ENCODE peak calls at places on chromosomes 4 and X, in six cellular contexts. E, H, D, O, Z and F are unnamed samples. For H3K36me3 and H3K4me1, the result is how much of the 10 kb centered on the place peaks cover.

GRCh38 chr4:154559141-154559841 is 3.5 kb upstream of the FGB start:
- DNase-seq in O (no peak), Z (no peak), D (peak), H (no peak), E (peak), F (no peak)

GRCh38 chr4:109385260-109385659 is 48.4 kb upstream of the SEC24B start:
- DNase-seq in D (no peak), H (no peak), O (no peak), E (no peak), Z (no peak), F (no peak)

GRCh38 chr4:82599336-82599735 is 37.5 kb upstream of the TMEM150C start:
- DNase-seq in E (no peak), Z (no peak), H (no peak), D (peak), O (no peak), F (no peak)

GRCh38 chr4:178481564-178481963 is 1039.3 kb upstream of the AGA start:
- DNase-seq in O (no peak), H (no peak), D (no peak), Z (no peak), E (no peak), F (no peak)

GRCh38 chrX:10176121-10177003 is 19.6 kb downstream of the CLCN4 start:
- DNase-seq in O (no peak), E (no peak), Z (no peak), D (no peak), H (no peak), F (peak)

GRCh38 chr4:102157984-102158383 is 187.3 kb downstream of the SLC39A8 start:
- DNase-seq in O (no peak), H (no peak), D (no peak), E (no peak), Z (no peak), F (no peak)

GRCh38 chr4:140213736-140214135 is 59.8 kb upstream of the MAML3 start:
- DNase-seq in H (no peak), Z (no peak), O (no peak), D (peak), E (no peak), F (no peak)

GRCh38 chr4:25727711-25728493 is 72.3 kb downstream of the SLC34A2 start:
- DNase-seq in E (no peak), O (no peak), Z (no peak), H (no peak), D (no peak), F (no peak)

GRCh38 chr4:86220137-86220536 is 139.7 kb downstream of the MAPK10 start:
- DNase-seq in O (no peak), H (no peak), E (no peak), Z (no peak), D (peak), F (no peak)

GRCh38 chr4:75289843-75290616 is 224.2 kb downstream of the RCHY1 start:
- DNase-seq in Z (no peak), O (no peak), E (peak), H (no peak), D (peak), F (no peak)

DNA sequence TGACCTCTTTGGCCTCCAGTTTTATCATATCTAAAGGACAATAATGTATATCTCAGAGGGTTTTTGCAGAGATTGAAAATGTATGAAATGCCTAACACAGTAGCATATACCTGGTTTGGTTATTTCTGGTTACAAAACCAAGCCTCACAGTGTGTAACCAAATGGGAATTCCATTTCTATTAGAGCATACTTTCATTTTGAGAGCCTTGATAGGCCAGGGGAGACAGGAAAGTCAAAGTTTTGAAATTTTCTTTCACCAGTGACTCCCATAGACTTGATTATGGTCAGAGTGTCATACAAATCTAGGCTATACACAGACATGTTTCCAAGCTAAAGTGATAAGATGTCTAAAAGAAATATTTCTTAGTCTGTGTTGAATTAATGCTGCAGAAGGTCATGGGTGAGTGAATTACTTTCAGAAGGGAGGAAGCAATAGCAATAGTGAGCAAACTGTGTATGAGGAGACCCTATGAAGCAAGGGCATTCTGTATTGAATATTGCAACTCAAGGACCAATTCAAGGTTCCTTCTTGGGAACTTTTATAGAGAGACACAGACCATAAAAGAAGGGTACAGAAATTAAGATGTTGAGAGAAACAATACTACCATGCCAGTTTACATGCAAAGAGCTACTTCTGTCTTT is 151.1 kb downstream of the PDE5A start:
- DNase-seq in O (no peak), H (no peak), Z (no peak), D (no peak), E (no peak), F (no peak)
- H3K36me3 ChIP-seq in O (under half), H (under half), Z (under half), D (under half), E (half or more), F (under half)

DNA sequence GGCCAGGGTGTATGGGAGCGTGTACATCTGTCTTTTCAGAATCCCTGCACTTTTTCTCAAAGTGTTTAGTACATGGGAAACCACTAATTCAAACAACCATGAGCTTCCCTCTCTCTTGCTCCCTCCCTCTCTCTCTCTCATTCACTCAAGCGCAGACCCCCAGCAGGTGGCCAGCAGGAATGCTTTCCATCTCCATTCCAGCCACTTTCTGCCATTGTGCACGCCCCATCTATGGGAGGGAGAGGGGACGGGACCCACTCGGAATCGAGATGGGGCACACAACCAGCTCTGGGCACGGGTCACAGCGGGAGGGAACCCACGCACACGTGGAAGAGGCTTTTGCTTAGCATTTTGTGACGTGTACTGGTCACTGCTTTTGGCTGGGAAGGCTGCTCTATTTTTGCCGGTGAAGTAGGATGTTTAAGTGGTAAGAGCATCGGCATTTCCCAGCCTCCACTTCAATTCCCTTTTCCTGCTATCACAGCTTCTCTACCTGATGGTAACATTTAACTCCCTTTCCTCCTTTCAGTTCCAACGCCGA is 84.3 kb downstream of the IRF2 start:
- DNase-seq in H (no peak), E (peak), O (no peak), D (no peak), Z (no peak), F (no peak)
- H3K4me1 ChIP-seq in H (under half), E (under half), O (under half), D (under half), Z (under half), F (under half)

GRCh38 chrX:47232197-47232802 is 509 bp upstream of the USP11 start:
- DNase-seq in H (no peak), D (no peak), O (peak), Z (no peak), E (no peak), F (no peak)

GRCh38 chrX:47234583-47234982 is 1.8 kb downstream of the USP11 start:
- DNase-seq in E (no peak), D (no peak), Z (no peak), O (no peak), H (no peak), F (no peak)

GRCh38 chrX:47232803-47233332 is at the start of gene USP11:
- DNase-seq in D (peak), O (no peak), Z (peak), H (peak), E (no peak), F (peak)

GRCh38 chrX:47233333-47234113 is 714 bp downstream of the USP11 start:
- DNase-seq in O (peak), H (peak), E (peak), Z (peak), D (peak), F (peak)

DNA sequence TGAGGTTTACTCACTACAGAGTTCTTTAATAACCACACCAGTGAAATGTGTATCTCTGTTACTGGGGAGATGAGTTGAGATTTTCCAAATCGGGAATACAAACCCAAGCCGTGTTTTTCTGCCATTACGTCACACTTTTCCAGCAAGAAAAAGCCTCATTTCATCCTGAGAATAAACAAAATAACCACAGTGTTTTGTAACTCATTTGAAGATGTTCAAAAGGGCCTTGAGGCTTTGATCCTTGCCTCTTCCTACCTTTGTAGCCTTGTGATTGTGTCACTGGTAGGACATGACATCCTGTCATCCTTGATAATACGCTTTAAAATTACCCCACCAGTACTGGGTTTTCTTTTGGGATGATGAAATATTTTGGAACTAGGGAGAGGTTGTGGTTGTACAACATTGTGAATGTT is 2.9 kb downstream of the USP11 start:
- DNase-seq in O (no peak), E (no peak), H (no peak), Z (no peak), D (no peak), F (no peak)
- H3K4me3 ChIP-seq in O (no peak), E (no peak), H (no peak), Z (no peak), D (no peak), F (no peak)

GRCh38 chr4:3148926-3149325 is 74.4 kb downstream of the HTT start:
- DNase-seq in D (no peak), H (no peak), E (no peak), O (no peak), Z (no peak), F (no peak)
- H3K36me3 ChIP-seq in D (under half), H (under half), E (half or more), O (under half), Z (half or more), F (under half)

GRCh38 chrX:107711521-107712041 is 64.0 kb downstream of the TSC22D3 start:
- DNase-seq in D (no peak), Z (peak), O (peak), E (no peak), H (no peak), F (no peak)
- H3K4me1 ChIP-seq in D (under half), Z (under half), O (under half), E (under half), H (under half), F (under half)

DNA sequence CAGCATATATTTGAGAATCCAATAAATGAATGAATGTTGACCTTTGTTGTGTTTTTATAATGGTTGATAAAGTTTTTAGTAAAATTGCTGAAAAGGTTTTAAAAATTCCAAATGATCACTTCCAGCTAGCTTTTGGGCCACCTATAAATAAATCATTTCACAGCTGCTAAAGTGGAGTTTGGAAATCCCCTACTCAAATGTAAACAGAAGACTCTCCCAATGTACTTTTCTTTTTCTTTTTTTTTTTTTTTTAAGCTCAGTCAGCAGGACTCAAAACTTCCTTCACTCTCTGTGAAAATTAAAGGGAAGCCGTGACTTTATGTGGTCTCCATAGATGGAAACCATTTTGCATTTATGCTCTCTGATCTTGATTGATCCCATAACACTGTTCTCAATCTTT is 45.2 kb downstream of the CXCL13 start:
- DNase-seq in E (no peak), D (no peak), Z (no peak), H (no peak), O (no peak), F (no peak)
- H3K4me3 ChIP-seq in E (no peak), D (no peak), Z (no peak), H (no peak), O (no peak), F (no peak)

GRCh38 chr4:7867191-7867590 is 72.5 kb downstream of the AFAP1 start:
- DNase-seq in H (no peak), D (no peak), E (no peak), O (no peak), Z (no peak), F (no peak)

GRCh38 chr4:7865533-7865932 is 74.1 kb downstream of the AFAP1 start:
- DNase-seq in E (no peak), D (no peak), O (no peak), Z (no peak), H (no peak), F (no peak)

GRCh38 chr4:7862561-7863200 is 77.0 kb downstream of the AFAP1 start:
- DNase-seq in H (no peak), E (peak), D (no peak), O (no peak), Z (no peak), F (no peak)

GRCh38 chr4:7863911-7864681 is 75.6 kb downstream of the AFAP1 start:
- DNase-seq in O (no peak), H (no peak), D (no peak), E (no peak), Z (no peak), F (no peak)

GRCh38 chr4:7864685-7865084 is 75.0 kb downstream of the AFAP1 start:
- DNase-seq in Z (no peak), E (no peak), H (no peak), O (no peak), D (no peak), F (no peak)
- H3K36me3 ChIP-seq in Z (under half), E (under half), H (under half), O (under half), D (under half), F (under half)

DNA sequence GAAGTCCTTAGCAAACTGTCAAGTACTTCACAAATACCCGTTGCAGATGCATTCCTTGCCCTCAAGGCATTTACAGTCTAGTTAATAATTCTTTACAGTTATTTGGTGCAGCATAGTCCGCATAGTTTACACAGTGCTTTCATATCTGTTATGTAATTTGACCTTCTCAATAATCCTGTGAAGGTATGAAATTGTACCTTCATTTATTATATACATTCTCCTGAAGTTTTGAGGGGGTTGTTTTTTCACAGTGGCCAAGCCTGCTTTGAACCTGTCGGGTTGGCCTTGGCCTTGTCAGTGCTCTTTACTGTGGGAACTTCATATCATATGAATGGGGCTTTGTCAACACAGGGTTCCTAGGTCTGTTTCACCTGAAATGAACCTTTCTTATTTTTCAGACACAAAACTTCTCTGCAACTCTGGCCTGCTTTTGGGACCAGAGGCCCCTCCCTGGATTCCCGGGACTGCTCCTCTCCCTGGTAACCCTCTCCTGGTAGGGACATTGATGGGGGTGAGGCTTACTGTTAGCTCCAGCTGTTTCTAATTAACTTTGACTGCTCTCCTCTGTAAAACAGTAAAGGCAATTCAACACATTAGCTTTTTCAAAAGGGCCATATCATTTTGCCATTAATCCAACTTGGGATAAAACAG is 9.1 kb downstream of the IGFBP7 start:
- DNase-seq in E (no peak), D (no peak), O (no peak), H (no peak), Z (no peak), F (no peak)
- H3K4me1 ChIP-seq in E (under half), D (under half), O (under half), H (under half), Z (half or more), F (under half)

GRCh38 chr4:114600672-114601071 is 2.1 kb downstream of the UGT8 start:
- DNase-seq in Z (no peak), E (no peak), H (no peak), O (no peak), D (no peak), F (no peak)

GRCh38 chr4:114600066-114600552 is 1.5 kb downstream of the UGT8 start:
- DNase-seq in D (peak), Z (no peak), E (no peak), O (no peak), H (no peak), F (no peak)

GRCh38 chr4:114597410-114598115 is 1.0 kb upstream of the UGT8 start:
- DNase-seq in Z (no peak), H (no peak), D (peak), O (no peak), E (peak), F (no peak)

GRCh38 chr4:114599231-114600065 is 841 bp downstream of the UGT8 start:
- DNase-seq in E (peak), D (no peak), Z (no peak), O (peak), H (no peak), F (no peak)

DNA sequence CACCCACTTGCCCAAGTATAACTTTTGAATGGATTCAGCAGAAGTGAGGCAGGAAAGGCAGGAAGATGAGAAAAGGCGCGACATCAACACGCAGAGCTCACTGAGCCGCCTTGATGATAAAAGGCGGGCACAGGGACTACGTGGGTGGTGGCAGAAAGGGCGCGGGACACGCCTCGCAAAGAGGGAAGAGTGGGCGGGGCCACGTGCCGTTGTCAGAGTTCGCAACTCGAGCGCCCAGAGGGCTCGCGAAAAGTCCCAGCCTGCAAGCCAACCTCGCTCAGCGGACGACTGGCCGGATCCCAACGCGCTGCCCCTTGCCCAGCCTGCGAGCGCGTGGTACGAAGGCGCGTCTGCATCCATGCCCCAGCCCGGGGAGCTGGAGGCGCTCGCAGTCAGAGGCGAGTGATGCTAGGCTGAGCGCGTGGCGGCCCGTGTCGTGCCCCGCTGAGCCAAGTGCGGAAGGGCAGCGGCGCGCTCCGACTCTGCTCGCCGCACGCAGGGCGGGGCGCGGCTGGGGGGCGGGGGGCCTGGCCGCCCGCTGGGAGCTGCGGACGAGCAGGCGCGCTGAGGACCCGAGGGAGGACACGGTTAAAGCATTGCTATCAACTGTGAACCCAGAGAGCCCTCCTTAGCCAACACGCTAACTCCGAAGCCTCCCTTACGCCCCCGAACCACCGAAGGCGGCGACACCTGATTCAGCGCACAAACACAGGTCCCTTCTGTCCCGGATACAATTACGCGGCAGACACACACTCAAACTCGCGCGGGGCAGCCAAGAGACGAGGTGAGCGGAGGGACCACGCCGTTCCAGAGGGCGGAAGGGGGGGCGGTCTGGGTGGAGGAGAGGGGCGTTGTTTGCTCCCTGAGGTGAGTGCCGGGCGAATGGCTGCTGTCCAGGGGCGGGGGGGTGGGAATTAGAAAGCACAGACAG is at the start of gene UGT8:
- DNase-seq in E (peak), O (peak), Z (no peak), D (peak), H (peak), F (no peak)
- H3K4me3 ChIP-seq in E (peak), O (peak), Z (peak), D (peak), H (peak), F (peak)